ENCODE peak calls at places on chromosomes 2 and 18, in six cellular contexts. D, M, J, E, O and P are unnamed samples. For H3K36me3, the result is how much of the 10 kb centered on the place peaks cover.

GRCh38 chr18:62070306-62070705 is 116.5 kb downstream of the PIGN start:
- DNase-seq in D (peak), E (no peak), O (peak), J (no peak), M (no peak), P (no peak)

GRCh38 chr2:9781252-9781651 is 62.0 kb upstream of the TAF1B start:
- DNase-seq in D (no peak), M (no peak), E (peak), J (no peak), O (no peak), P (no peak)

GRCh38 chr2:209334188-209335017 is 89.4 kb upstream of the MAP2 start:
- DNase-seq in J (no peak), O (peak), D (peak), E (peak), M (peak), P (no peak)

GRCh38 chr2:45734952-45735351 is 83.5 kb downstream of the PRKCE start:
- DNase-seq in E (no peak), M (no peak), J (no peak), D (no peak), O (no peak), P (no peak)

GRCh38 chr18:3230401-3231334 is 10.9 kb upstream of the MYOM1 start:
- DNase-seq in O (peak), M (no peak), J (no peak), E (no peak), D (peak), P (no peak)

GRCh38 chr18:8705280-8705940 is at the start of gene MTCL1:
- DNase-seq in E (no peak), D (no peak), M (peak), J (no peak), O (peak), P (no peak)

GRCh38 chr2:88599527-88599926 is 27.7 kb downstream of the EIF2AK3 start:
- DNase-seq in E (no peak), J (no peak), O (no peak), D (no peak), M (no peak), P (no peak)

GRCh38 chr18:64966667-64967066 is 784.1 kb upstream of the CDH7 start:
- DNase-seq in J (no peak), M (peak), E (peak), O (peak), D (no peak), P (no peak)

GRCh38 chr2:105235388-105236059 is 6.0 kb upstream of the GPR45 start:
- DNase-seq in E (peak), O (peak), M (peak), J (peak), D (peak), P (peak)

GRCh38 chr2:54497738-54498680 is 41.9 kb downstream of the SPTBN1 start:
- DNase-seq in D (peak), E (peak), J (no peak), M (peak), O (no peak), P (no peak)

GRCh38 chr18:69291755-69292154 is 108.9 kb upstream of the DOK6 start:
- DNase-seq in E (no peak), J (no peak), O (no peak), D (no peak), M (no peak), P (no peak)

GRCh38 chr2:95391641-95392310 is 10.7 kb upstream of the FAHD2A start:
- DNase-seq in J (no peak), D (no peak), O (no peak), M (peak), E (peak), P (no peak)

GRCh38 chr2:239312081-239312501 is 88.7 kb downstream of the HDAC4 start:
- DNase-seq in E (no peak), O (no peak), M (peak), D (no peak), J (no peak), P (no peak)

GRCh38 chr2:237128026-237128703 is 42.5 kb downstream of the COPS8 start:
- DNase-seq in M (peak), O (peak), J (no peak), D (peak), E (peak), P (peak)

GRCh38 chr2:156539086-156539485 is 102.9 kb downstream of the GPD2 start:
- DNase-seq in J (no peak), O (no peak), E (no peak), M (no peak), D (no peak), P (no peak)

GRCh38 chr18:45792551-45793294 is 32.8 kb upstream of the SIGLEC15 start:
- DNase-seq in J (no peak), M (no peak), O (no peak), E (no peak), D (peak), P (no peak)

GRCh38 chr2:43049836-43050796 is 176.3 kb downstream of the ZFP36L2 start:
- DNase-seq in E (no peak), J (no peak), D (no peak), O (no peak), M (no peak), P (no peak)

GRCh38 chr2:10331702-10332401 is 29.1 kb downstream of the HPCAL1 start:
- DNase-seq in D (no peak), E (peak), M (no peak), O (no peak), J (no peak), P (no peak)

GRCh38 chr18:44130365-44130942 is 550.2 kb upstream of the SETBP1 start:
- DNase-seq in M (peak), D (peak), E (peak), O (peak), J (no peak), P (no peak)

GRCh38 chr2:146417942-146418341 is 1426.9 kb upstream of the ACVR2A start:
- DNase-seq in M (no peak), D (no peak), O (no peak), J (no peak), E (no peak), P (no peak)

GRCh38 chr2:203636896-203637818 is 69.3 kb upstream of the CD28 start:
- DNase-seq in E (no peak), J (no peak), D (no peak), O (peak), M (peak), P (no peak)

GRCh38 chr2:197107291-197108269 is 181.1 kb upstream of the PGAP1 start:
- DNase-seq in O (peak), D (peak), M (no peak), E (no peak), J (no peak), P (peak)

GRCh38 chr2:30447149-30448045 is at the start of gene LCLAT1:
- DNase-seq in O (peak), J (peak), M (peak), D (peak), E (peak), P (peak)

GRCh38 chr2:196239622-196240587 is 68.5 kb upstream of the STK17B start:
- DNase-seq in D (peak), M (no peak), E (no peak), O (peak), J (peak), P (no peak)

GRCh38 chr2:178829981-178830380 is 22.8 kb upstream of the TTN start:
- DNase-seq in M (no peak), E (no peak), O (no peak), D (no peak), J (no peak), P (no peak)

GRCh38 chr18:80169607-80170006 is 60.5 kb downstream of the ADNP2 start:
- DNase-seq in O (no peak), M (no peak), D (peak), E (no peak), J (no peak), P (no peak)

GRCh38 chr2:236663671-236664101 is 94.1 kb downstream of the ACKR3 start:
- DNase-seq in O (no peak), D (peak), M (no peak), E (no peak), J (no peak), P (no peak)

GRCh38 chr2:132766573-132766972 is 96.6 kb upstream of the LYPD1 start:
- DNase-seq in J (no peak), E (no peak), D (no peak), M (no peak), O (no peak), P (no peak)

GRCh38 chr2:59339121-59339836 is 1098.2 kb upstream of the FANCL start:
- DNase-seq in M (no peak), O (no peak), D (no peak), J (no peak), E (no peak), P (no peak)

GRCh38 chr2:173969886-173970285 is 4.7 kb upstream of the SP3 start:
- DNase-seq in O (peak), D (peak), E (no peak), M (no peak), J (no peak), P (no peak)

DNA sequence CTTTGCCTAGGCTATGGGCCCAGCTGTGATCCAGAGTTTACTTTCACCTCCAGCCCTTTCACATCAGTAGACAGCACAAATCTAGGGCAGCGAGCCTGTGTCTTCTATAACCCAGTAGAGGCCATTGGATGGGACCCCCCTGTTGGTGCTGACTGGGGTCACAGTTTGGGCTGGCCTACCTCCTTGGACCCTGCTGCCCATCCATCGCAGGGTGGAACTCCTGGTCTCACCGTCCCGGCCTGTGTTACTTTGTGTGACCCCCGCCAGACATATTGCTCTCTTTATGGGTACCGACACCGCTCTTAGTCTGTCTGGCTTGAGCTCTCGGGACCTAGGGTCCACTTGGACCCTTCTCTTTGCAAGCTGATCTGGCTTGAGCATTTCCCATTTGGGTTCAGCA is 157.4 kb downstream of the CTIF start:
- DNase-seq in E (no peak), M (no peak), O (no peak), D (no peak), J (no peak), P (no peak)
- H3K36me3 ChIP-seq in E (under half), M (under half), O (under half), D (under half), J (under half), P (under half)

GRCh38 chr2:65339648-65340047 is 92.8 kb downstream of the SPRED2 start:
- DNase-seq in M (no peak), E (no peak), O (no peak), D (no peak), J (no peak), P (no peak)
- H3K36me3 ChIP-seq in M (half or more), E (under half), O (under half), D (under half), J (under half), P (under half)

GRCh38 chr2:2765839-2766495 is 434.9 kb upstream of the MYT1L start:
- DNase-seq in M (no peak), O (no peak), E (no peak), D (no peak), J (no peak), P (no peak)

GRCh38 chr2:2765176-2765800 is 434.2 kb upstream of the MYT1L start:
- DNase-seq in E (no peak), J (no peak), M (no peak), D (no peak), O (no peak), P (no peak)

GRCh38 chr2:2763998-2764355 is 432.9 kb upstream of the MYT1L start:
- DNase-seq in D (no peak), M (no peak), O (no peak), J (no peak), E (no peak), P (no peak)

GRCh38 chr2:2763351-2763997 is 432.4 kb upstream of the MYT1L start:
- DNase-seq in O (no peak), J (no peak), E (no peak), D (no peak), M (peak), P (no peak)

GRCh38 chr2:2764739-2765138 is 433.7 kb upstream of the MYT1L start:
- DNase-seq in E (no peak), M (no peak), J (no peak), D (no peak), O (no peak), P (no peak)
- H3K36me3 ChIP-seq in E (under half), M (under half), J (under half), D (under half), O (under half), P (under half)

GRCh38 chr2:216139884-216140283 is 30.7 kb downstream of the XRCC5 start:
- DNase-seq in D (no peak), O (no peak), J (peak), M (peak), E (peak), P (no peak)
- H3K36me3 ChIP-seq in D (half or more), O (half or more), J (half or more), M (half or more), E (under half), P (half or more)

GRCh38 chr2:49044265-49044664 is 110.0 kb downstream of the FSHR start:
- DNase-seq in D (no peak), O (no peak), E (no peak), J (no peak), M (no peak), P (no peak)
- H3K36me3 ChIP-seq in D (under half), O (under half), E (under half), J (under half), M (under half), P (under half)

GRCh38 chr18:58389745-58390144 is 239.1 kb downstream of the ALPK2 start:
- DNase-seq in E (no peak), J (no peak), O (no peak), M (no peak), D (no peak), P (no peak)
- H3K36me3 ChIP-seq in E (under half), J (under half), O (under half), M (half or more), D (under half), P (under half)

GRCh38 chr2:240595381-240596079 is 9.0 kb downstream of the CAPN10 start:
- DNase-seq in J (no peak), O (peak), E (no peak), D (no peak), M (peak), P (peak)
- H3K36me3 ChIP-seq in J (half or more), O (under half), E (under half), D (under half), M (under half), P (under half)